ENCODE peak calls at places on chromosomes 5 and 9, in six cellular contexts. E is spleen, T is endodermal cell, M is transverse colon, O is hepatocyte, L is A549. F is an unnamed sample.

GRCh38 chr5:57383093-57383861 is 99.3 kb downstream of the ACTBL2 start:
- DNase-seq in O (peak; percentile 80), E (no peak), M (no peak), T (peak; percentile 63), L (peak; percentile 85), F (no peak)

GRCh38 chr9:2267171-2267740 is 252.1 kb downstream of the SMARCA2 start:
- DNase-seq in T (no peak), M (no peak), O (no peak), L (no peak), E (no peak), F (peak; percentile 8)

GRCh38 chr5:37198066-37198465 is 51.1 kb downstream of the CPLANE1 start:
- DNase-seq in O (no peak), L (no peak), T (no peak), E (no peak), M (no peak), F (no peak)

GRCh38 chr5:26121343-26121742 is 917.0 kb downstream of the CDH9 start:
- DNase-seq in M (no peak), L (no peak), O (peak; percentile 15), T (peak; percentile 71), E (no peak), F (no peak)

GRCh38 chr9:127303830-127304229 is 39.3 kb downstream of the GARNL3 start:
- DNase-seq in E (no peak), M (no peak), O (no peak), L (no peak), T (no peak), F (no peak)

GRCh38 chr5:16957305-16958165 is 21.4 kb upstream of the MYO10 start:
- DNase-seq in E (no peak), L (no peak), O (no peak), T (no peak), M (no peak), F (no peak)

GRCh38 chr5:91186101-91186500 is 197.0 kb downstream of the ARRDC3 start:
- DNase-seq in T (no peak), E (no peak), O (no peak), L (no peak), M (no peak), F (peak; percentile 55)

GRCh38 chr5:95808686-95809413 is 13.7 kb downstream of the GLRX start:
- DNase-seq in E (peak; percentile 94), T (peak; percentile 40), O (peak; percentile 73), M (peak; percentile 82), L (no peak), F (peak; percentile 21)

GRCh38 chr9:97397220-97397619 is 14.7 kb upstream of the TDRD7 start:
- DNase-seq in L (no peak), M (no peak), O (no peak), T (peak; percentile 23), E (no peak), F (no peak)

GRCh38 chr5:67021031-67021430 is 175.6 kb downstream of the CD180 start:
- DNase-seq in E (no peak), L (no peak), M (no peak), T (no peak), O (no peak), F (no peak)

GRCh38 chr9:110257097-110257955 is 1.0 kb upstream of the TXN start:
- DNase-seq in E (peak; percentile 79), T (peak; percentile 75), M (peak; percentile 40), L (no peak), O (peak; percentile 32), F (peak; percentile 53)

GRCh38 chr9:130363755-130364404 is 80.9 kb upstream of the ASS1 start:
- DNase-seq in M (no peak), O (no peak), L (no peak), T (no peak), E (no peak), F (no peak)

GRCh38 chr9:97895695-97896332 is 26.5 kb downstream of the TRMO start:
- DNase-seq in O (no peak), M (no peak), L (peak; percentile 32), T (peak; percentile 87), E (no peak), F (peak; percentile 17)

GRCh38 chr5:67253911-67254310 is 57.3 kb upstream of the CD180 start:
- DNase-seq in E (no peak), T (no peak), O (no peak), L (no peak), M (no peak), F (no peak)

GRCh38 chr5:157568717-157569116 is 6.9 kb downstream of the ADAM19 start:
- DNase-seq in L (no peak), T (no peak), E (no peak), O (no peak), M (no peak), F (no peak)

GRCh38 chr9:278651-279050 is 64.0 kb downstream of the DOCK8 start:
- DNase-seq in E (no peak), T (no peak), O (no peak), M (peak; percentile 35), L (no peak), F (no peak)

DNA sequence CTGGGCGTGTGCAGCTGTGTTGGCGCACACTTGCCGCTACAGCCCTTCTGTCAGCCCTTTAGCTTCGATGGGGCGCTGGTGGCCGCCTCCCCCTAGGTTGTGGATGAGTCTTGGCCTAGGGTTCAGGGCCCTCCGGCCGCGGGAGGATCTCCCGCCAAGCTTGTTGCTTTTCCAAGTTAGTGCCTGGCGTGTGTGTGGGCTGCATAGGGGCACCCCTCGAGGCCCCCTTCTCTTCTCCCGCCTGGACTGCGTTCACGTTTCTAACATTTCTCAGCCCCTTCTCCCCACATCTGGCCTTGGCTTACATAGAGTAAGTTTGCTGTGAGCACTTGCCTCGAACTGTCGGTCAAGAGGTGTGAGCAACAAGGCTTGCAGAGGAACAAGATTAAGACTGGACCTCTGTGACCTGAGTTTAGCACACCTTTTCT is 410 bp upstream of the OXCT1 start:
- DNase-seq in M (no peak), L (no peak), O (no peak), E (no peak), T (no peak), F (no peak)
- H3K27ac ChIP-seq in M (peak overlapping the region; percentile 90), L (peak overlapping the region; percentile 59), O (peak overlapping the region; percentile 94), E (peak overlapping the region; percentile 87), T (no peak overlapping the region), F (peak overlapping the region; percentile 74)

GRCh38 chr9:91945277-91946074 is 4.6 kb downstream of the ROR2 start:
- DNase-seq in L (no peak), T (peak; percentile 83), M (peak; percentile 70), E (no peak), O (peak; percentile 63), F (peak; percentile 70)

GRCh38 chr9:91948061-91948422 is 2.0 kb downstream of the ROR2 start:
- DNase-seq in T (peak; percentile 76), E (no peak), M (no peak), L (no peak), O (peak; percentile 35), F (no peak)

GRCh38 chr9:91944711-91945110 is 5.3 kb downstream of the ROR2 start:
- DNase-seq in O (no peak), T (no peak), L (no peak), E (no peak), M (no peak), F (no peak)

GRCh38 chr9:91946825-91947224 is 3.2 kb downstream of the ROR2 start:
- DNase-seq in O (no peak), E (no peak), M (no peak), L (no peak), T (no peak), F (no peak)

DNA sequence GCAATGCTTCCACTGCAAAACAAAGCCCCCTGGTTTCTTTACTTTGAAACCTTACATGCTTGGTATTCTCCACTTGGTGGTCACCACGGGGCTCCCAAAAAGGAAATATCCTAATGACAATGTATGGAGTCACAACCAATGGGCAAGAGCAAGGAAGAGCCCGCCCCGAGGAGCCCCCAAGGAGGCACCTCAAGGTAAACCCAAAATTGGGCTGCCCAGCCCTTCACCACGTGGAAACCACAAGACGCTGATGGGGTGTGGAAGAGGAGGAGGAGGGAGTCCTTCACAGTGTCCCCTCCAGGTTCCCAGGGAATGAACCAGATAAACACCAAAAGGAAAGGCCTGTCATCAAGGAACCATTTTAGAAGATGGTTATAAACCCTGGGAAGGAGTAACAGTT is 3.8 kb downstream of the ROR2 start:
- DNase-seq in E (no peak), O (no peak), M (no peak), L (no peak), T (no peak), F (no peak)
- H3K4me3 ChIP-seq in E (no peak overlapping the region), O (no peak overlapping the region), M (no peak overlapping the region), L (no peak overlapping the region), T (peak overlapping the region; percentile 97), F (no peak overlapping the region)

GRCh38 chr5:9347541-9348295 is 198.2 kb downstream of the SEMA5A start:
- DNase-seq in E (no peak), O (no peak), L (no peak), M (no peak), T (no peak), F (no peak)

GRCh38 chr5:9354336-9355081 is 191.4 kb downstream of the SEMA5A start:
- DNase-seq in T (no peak), M (no peak), E (no peak), O (no peak), L (no peak), F (no peak)

GRCh38 chr5:9348296-9348996 is 197.4 kb downstream of the SEMA5A start:
- DNase-seq in O (no peak), E (no peak), L (no peak), T (no peak), M (no peak), F (no peak)

GRCh38 chr5:9350301-9350797 is 195.5 kb downstream of the SEMA5A start:
- DNase-seq in E (no peak), M (no peak), T (no peak), L (no peak), O (no peak), F (no peak)

DNA sequence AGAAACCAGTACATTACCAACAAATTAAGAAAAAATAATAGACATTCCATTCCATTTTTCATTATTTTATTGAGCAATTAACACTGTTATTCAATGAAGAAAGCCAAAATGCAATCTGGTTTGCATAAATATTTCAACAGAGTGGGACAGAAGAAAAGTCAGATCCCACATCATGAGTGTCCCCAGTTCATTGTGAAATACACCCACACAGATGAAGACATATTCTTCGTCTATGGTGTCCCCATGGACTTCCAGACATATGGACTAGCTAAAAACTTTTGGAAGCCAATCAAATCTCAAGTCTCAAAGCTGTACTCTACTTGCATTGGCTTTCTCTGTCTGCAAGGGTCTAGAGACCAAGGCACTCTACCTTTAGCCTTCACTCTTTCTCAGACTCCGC is 194.3 kb downstream of the SEMA5A start:
- DNase-seq in M (no peak), E (no peak), L (no peak), O (no peak), T (no peak), F (no peak)
- H3K27ac ChIP-seq in M (no peak overlapping the region), E (no peak overlapping the region), L (no peak overlapping the region), O (no peak overlapping the region), T (no peak overlapping the region), F (no peak overlapping the region)

DNA sequence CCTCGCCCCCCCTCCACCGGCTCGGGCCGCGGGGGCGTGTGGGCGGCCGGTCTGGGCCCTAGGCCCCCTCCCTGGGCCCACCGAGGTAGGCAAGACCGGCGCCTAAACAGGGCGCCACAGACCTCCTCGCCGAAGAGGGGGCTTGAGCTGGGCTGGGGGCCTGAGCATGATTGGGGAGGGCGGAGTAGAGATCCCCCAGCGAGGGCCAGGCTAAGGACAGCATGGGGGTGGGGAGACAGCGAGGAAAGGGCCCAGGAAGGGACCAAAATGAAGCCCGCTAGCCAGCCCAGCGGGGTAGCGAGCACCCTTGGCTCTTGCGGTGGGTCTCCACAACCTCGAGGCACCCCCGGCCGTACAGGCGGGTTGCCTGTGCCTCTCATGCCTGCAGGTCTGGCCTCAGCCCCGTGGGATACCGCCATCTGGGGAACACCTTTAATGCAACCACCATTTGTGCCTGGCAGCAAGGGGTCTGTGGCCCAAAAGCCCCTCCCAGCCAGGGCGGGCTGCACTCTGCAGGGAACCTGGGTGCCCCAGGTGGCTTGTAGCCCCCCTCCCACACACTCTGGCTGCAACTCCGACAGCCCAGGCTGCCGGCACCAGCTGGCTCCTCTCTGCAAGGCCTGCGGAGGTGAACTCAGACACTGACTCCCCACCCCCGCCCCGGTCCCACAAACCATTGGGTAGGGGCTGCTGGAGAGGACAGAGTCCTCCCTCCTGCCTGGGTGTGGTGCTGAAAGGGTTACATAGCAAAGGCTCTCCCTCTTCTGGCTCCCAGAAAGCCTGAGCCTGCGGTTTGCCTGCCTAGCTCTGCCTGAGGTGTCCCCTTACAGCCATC is 109.2 kb downstream of the PSD2 start:
- DNase-seq in O (peak; percentile 31), M (no peak), L (no peak), E (peak; percentile 71), T (peak; percentile 89), F (no peak)
- H3K4me3 ChIP-seq in O (peak overlapping the region; percentile 61), M (peak overlapping the region; percentile 55), L (peak overlapping the region; percentile 43), E (peak overlapping the region; percentile 45), T (peak overlapping the region; percentile 73), F (peak overlapping the region; percentile 26)